ENCODE peak calls at places on chromosomes 16 and 17, in seven cellular contexts. Q, S, F, Z, J, C and X are unnamed samples.
A peak's percentile ranks its signal among the peaks of the same experiment; 100 is the strongest.

GRCh38 chr17:82503094-82503727 is 16.3 kb upstream of the FOXK2 start:
- DNase-seq in J (no peak), S (no peak), C (no peak), Z (no peak), Q (no peak), F (no peak), X (no peak)

GRCh38 chr17:62995377-62995885 is 29.4 kb downstream of the TANC2 start:
- DNase-seq in Q (peak; percentile 21), F (peak; percentile 7), S (no peak), J (peak; percentile 60), C (no peak), Z (no peak), X (no peak)

GRCh38 chr16:11633113-11633512 is 35.1 kb upstream of the SNN start:
- DNase-seq in Z (no peak), C (no peak), J (no peak), S (no peak), Q (no peak), F (no peak), X (no peak)

GRCh38 chr16:24839347-24839972 is 6.3 kb upstream of the SLC5A11 start:
- DNase-seq in Q (no peak), S (no peak), C (no peak), J (no peak), F (no peak), Z (no peak), X (no peak)

GRCh38 chr16:70508752-70509151 is 14.6 kb downstream of the COG4 start:
- DNase-seq in F (no peak), Q (no peak), Z (no peak), S (no peak), J (no peak), C (no peak), X (no peak)

GRCh38 chr16:81589975-81590650 is 145.5 kb downstream of the CMIP start:
- DNase-seq in J (no peak), Q (no peak), Z (no peak), F (no peak), S (peak; percentile 25), C (no peak), X (no peak)

GRCh38 chr17:73066148-73066884 is 26.2 kb downstream of the SLC39A11 start:
- DNase-seq in J (no peak), C (no peak), Q (no peak), S (no peak), Z (no peak), F (no peak), X (no peak)

GRCh38 chr16:51084074-51084928 is 66.8 kb downstream of the SALL1 start:
- DNase-seq in Q (no peak), J (no peak), F (no peak), S (no peak), C (no peak), Z (no peak), X (no peak)

GRCh38 chr16:75097941-75098897 is 18.4 kb downstream of the LDHD start:
- DNase-seq in J (peak; percentile 92), Q (no peak), S (no peak), Z (no peak), C (no peak), F (no peak), X (no peak)

GRCh38 chr16:28882476-28883180 is 4.3 kb downstream of the ATP2A1 start:
- DNase-seq in Q (no peak), F (no peak), S (no peak), J (no peak), C (peak; percentile 62), Z (no peak), X (no peak)

GRCh38 chr17:79798296-79799173 is 1.7 kb upstream of the CBX8 start:
- DNase-seq in Z (no peak), F (no peak), Q (no peak), S (no peak), J (no peak), C (peak; percentile 68), X (no peak)

GRCh38 chr17:45284176-45285140 is 22.6 kb upstream of the SPATA32 start:
- DNase-seq in F (no peak), C (peak; percentile 60), S (no peak), Q (peak; percentile 56), J (peak; percentile 65), Z (no peak), X (no peak)

DNA sequence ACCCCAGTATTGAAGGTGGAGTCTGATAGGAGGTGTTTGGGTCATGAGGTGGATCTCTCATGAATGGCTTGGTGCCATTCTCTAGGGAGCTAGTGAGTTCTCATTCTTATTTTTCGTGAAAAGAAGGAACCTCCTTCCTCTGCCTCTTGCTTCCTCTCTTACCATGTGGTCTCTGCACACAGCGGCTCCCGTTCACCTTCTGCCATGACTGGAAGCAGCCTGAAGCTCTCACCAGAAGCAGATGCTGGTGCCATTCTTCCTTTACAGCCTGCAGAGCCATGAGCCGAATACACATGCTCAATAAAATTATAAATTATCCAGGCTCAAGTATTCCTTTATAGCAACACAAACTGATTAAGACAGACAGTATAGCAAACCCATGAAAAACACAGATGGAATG is 545.1 kb upstream of the C16orf82 start:
- DNase-seq in J (no peak), S (no peak), Z (no peak), C (no peak), F (no peak), Q (no peak), X (no peak)
- TF ChIP-seq CTCF in J (no peak), S (no peak), Z (no peak), C (no peak), F (no peak), Q (no peak), X (no peak)

GRCh38 chr17:77109159-77110005 is 31.4 kb upstream of the SEC14L1 start:
- DNase-seq in F (no peak), S (no peak), Z (no peak), C (no peak), J (no peak), Q (no peak), X (no peak)
- TF ChIP-seq CTCF in F (no peak), S (no peak), Z (no peak), C (no peak), J (no peak), Q (no peak), X (no peak)

GRCh38 chr16:4936181-4936990 is 562 bp downstream of the PPL start:
- DNase-seq in J (no peak), Q (peak; percentile 86), C (peak; percentile 71), F (no peak), Z (no peak), S (peak; percentile 40), X (no peak)
- TF ChIP-seq CTCF in J (no peak), Q (peak; percentile 52), C (peak; percentile 49), F (peak; percentile 6), Z (no peak), S (peak; percentile 58), X (peak; percentile 50)

GRCh38 chr17:74987418-74987908 is at the start of gene CDR2L:
- DNase-seq in F (peak; percentile 94), J (peak; percentile 94), Q (peak; percentile 98), C (peak; percentile 98), Z (peak; percentile 93), S (peak; percentile 81), X (no peak)
- TF ChIP-seq CTCF in F (no peak), J (peak; percentile 9), Q (no peak), C (no peak), Z (no peak), S (no peak), X (peak; percentile 15)

GRCh38 chr16:12903325-12904040 is 2.1 kb downstream of the SHISA9 start:
- DNase-seq in Z (no peak), J (no peak), F (no peak), S (no peak), Q (no peak), C (no peak), X (no peak)

GRCh38 chr16:12900599-12901203 is 697 bp upstream of the SHISA9 start:
- DNase-seq in J (no peak), F (no peak), Z (no peak), Q (no peak), S (no peak), C (peak; percentile 36), X (no peak)

GRCh38 chr16:12902511-12903324 is 1.3 kb downstream of the SHISA9 start:
- DNase-seq in F (no peak), J (no peak), Z (no peak), S (peak; percentile 46), C (peak; percentile 69), Q (no peak), X (no peak)

GRCh38 chr16:12901204-12901596 is 198 bp upstream of the SHISA9 start:
- DNase-seq in S (peak; percentile 79), Z (no peak), J (no peak), Q (no peak), C (peak; percentile 92), F (no peak), X (no peak)

GRCh38 chr16:12901597-12902436 is at the start of gene SHISA9:
- DNase-seq in F (peak; percentile 38), J (no peak), Z (no peak), Q (no peak), C (no peak), S (no peak), X (no peak)
- TF ChIP-seq CTCF in F (no peak), J (no peak), Z (no peak), Q (no peak), C (no peak), S (no peak), X (no peak)

GRCh38 chr17:19718613-19719364 is 2.4 kb upstream of the SLC47A2 start:
- DNase-seq in Z (no peak), F (no peak), C (peak; percentile 74), J (no peak), Q (no peak), S (no peak), X (peak; percentile 70)
- TF ChIP-seq CTCF in Z (no peak), F (no peak), C (peak; percentile 73), J (no peak), Q (no peak), S (peak; percentile 52), X (peak; percentile 91)

GRCh38 chr16:80150978-80151705 is 389.7 kb upstream of the DYNLRB2 start:
- DNase-seq in J (no peak), F (no peak), C (no peak), Q (no peak), S (no peak), Z (no peak), X (no peak)

GRCh38 chr16:80151706-80152073 is 389.1 kb upstream of the DYNLRB2 start:
- DNase-seq in Z (no peak), J (no peak), F (no peak), S (no peak), C (no peak), Q (no peak), X (no peak)

GRCh38 chr16:80147021-80147680 is 393.6 kb upstream of the DYNLRB2 start:
- DNase-seq in Z (no peak), Q (no peak), F (no peak), S (no peak), J (no peak), C (no peak), X (no peak)

GRCh38 chr16:80144191-80144590 is 396.6 kb upstream of the DYNLRB2 start:
- DNase-seq in S (no peak), Q (no peak), Z (no peak), F (no peak), C (no peak), J (no peak), X (peak; percentile 40)

GRCh38 chr16:80148826-80149225 is 392.0 kb upstream of the DYNLRB2 start:
- DNase-seq in S (no peak), Q (no peak), J (no peak), C (no peak), F (no peak), Z (no peak), X (no peak)
- TF ChIP-seq CTCF in S (no peak), Q (no peak), J (no peak), C (no peak), F (no peak), Z (no peak), X (no peak)